ENCODE peak calls at places on chromosomes 4 and X, in eight cellular contexts. H is NB4; W is CD8-positive, alpha-beta T cell; X is AG09309; Y is tibial artery; I is GM12865; G is endodermal cell; J is cardiac muscle cell. F is an unnamed sample.
A peak's percentile ranks its signal among the peaks of the same experiment; 100 is the strongest.

GRCh38 chrX:68697465-68698125 is 50.1 kb downstream of the STARD8 start:
- DNase-seq in G (no peak), I (no peak), X (no peak), H (no peak), W (no peak), J (no peak), Y (no peak), F (no peak)

GRCh38 chr4:13984996-13985780 is 357.7 kb upstream of the BOD1L1 start:
- DNase-seq in Y (no peak), X (peak; percentile 32), I (no peak), H (no peak), W (no peak), J (no peak), G (no peak), F (no peak)

GRCh38 chrX:44570524-44570923 is 27.9 kb upstream of the FUNDC1 start:
- DNase-seq in W (no peak), J (no peak), X (no peak), I (no peak), H (no peak), Y (no peak), G (no peak), F (no peak)

GRCh38 chrX:17634542-17635207 is 102.6 kb upstream of the SCML1 start:
- DNase-seq in Y (no peak), H (no peak), J (no peak), I (no peak), W (no peak), G (no peak), X (no peak), F (no peak)

GRCh38 chr4:16573181-16573580 is 325.3 kb downstream of the LDB2 start:
- DNase-seq in X (no peak), W (no peak), G (no peak), H (no peak), Y (peak; percentile 67), J (no peak), I (no peak), F (no peak)

GRCh38 chrX:25873196-25873595 is 264.9 kb upstream of the MAGEB18 start:
- DNase-seq in I (no peak), X (no peak), W (no peak), J (no peak), H (no peak), Y (no peak), G (no peak), F (no peak)

GRCh38 chrX:20481632-20482031 is 214.9 kb upstream of the RPS6KA3 start:
- DNase-seq in X (no peak), W (no peak), J (no peak), I (no peak), G (no peak), H (no peak), Y (no peak), F (no peak)

GRCh38 chrX:97267376-97267775 is 383.7 kb downstream of the RPA4 start:
- DNase-seq in X (no peak), W (no peak), Y (no peak), I (no peak), J (no peak), G (no peak), H (no peak), F (no peak)

GRCh38 chr4:69775488-69775887 is 15.1 kb upstream of the SULT1B1 start:
- DNase-seq in X (no peak), J (no peak), H (no peak), W (no peak), G (no peak), Y (no peak), I (no peak), F (no peak)

GRCh38 chr4:20305976-20306375 is 54.3 kb downstream of the SLIT2 start:
- DNase-seq in Y (no peak), X (no peak), G (no peak), W (no peak), H (peak; percentile 25), J (peak; percentile 24), I (no peak), F (no peak)

GRCh38 chrX:143306991-143307965 is 210.0 kb downstream of the SPANXN3 start:
- DNase-seq in I (peak; percentile 3), H (no peak), W (no peak), J (no peak), G (no peak), Y (no peak), X (no peak), F (no peak)

GRCh38 chr4:114263233-114263632 is 283.8 kb upstream of the ARSJ start:
- DNase-seq in H (no peak), I (no peak), J (no peak), G (no peak), X (peak; percentile 4), Y (no peak), W (no peak), F (no peak)

GRCh38 chrX:13254076-13254785 is 65.6 kb downstream of the ATXN3L start:
- DNase-seq in I (peak; percentile 80), J (no peak), Y (no peak), H (peak; percentile 88), X (no peak), W (no peak), G (no peak), F (no peak)

GRCh38 chrX:154484255-154485149 is 1.9 kb downstream of the UBL4A start:
- DNase-seq in G (no peak), I (no peak), J (no peak), H (peak; percentile 37), Y (no peak), X (no peak), W (no peak), F (peak; percentile 72)

GRCh38 chrX:21708116-21708515 is 49.8 kb downstream of the SMPX start:
- DNase-seq in W (no peak), H (peak; percentile 4), I (peak; percentile 5), X (no peak), G (no peak), Y (no peak), J (peak; percentile 18), F (no peak)

GRCh38 chrX:97898798-97899197 is 1015.1 kb downstream of the RPA4 start:
- DNase-seq in I (no peak), J (no peak), Y (no peak), W (no peak), H (no peak), X (peak; percentile 18), G (no peak), F (no peak)

GRCh38 chrX:9163153-9163790 is 129.3 kb upstream of the FAM9B start:
- DNase-seq in W (no peak), H (no peak), Y (no peak), J (no peak), X (no peak), I (no peak), G (no peak), F (no peak)

GRCh38 chr4:20194079-20195013 is 57.4 kb upstream of the SLIT2 start:
- DNase-seq in I (no peak), W (no peak), H (peak; percentile 71), J (no peak), Y (no peak), G (no peak), X (peak; percentile 69), F (no peak)

GRCh38 chr4:153341575-153342090 is 2.9 kb upstream of the MND1 start:
- DNase-seq in I (peak; percentile 42), G (no peak), H (peak; percentile 82), X (no peak), Y (no peak), J (no peak), W (no peak), F (no peak)
- TF ChIP-seq CTCF in I (no peak), G (no peak), H (no peak), X (no peak), Y (no peak), J (no peak), W (no peak), F (no peak)

DNA sequence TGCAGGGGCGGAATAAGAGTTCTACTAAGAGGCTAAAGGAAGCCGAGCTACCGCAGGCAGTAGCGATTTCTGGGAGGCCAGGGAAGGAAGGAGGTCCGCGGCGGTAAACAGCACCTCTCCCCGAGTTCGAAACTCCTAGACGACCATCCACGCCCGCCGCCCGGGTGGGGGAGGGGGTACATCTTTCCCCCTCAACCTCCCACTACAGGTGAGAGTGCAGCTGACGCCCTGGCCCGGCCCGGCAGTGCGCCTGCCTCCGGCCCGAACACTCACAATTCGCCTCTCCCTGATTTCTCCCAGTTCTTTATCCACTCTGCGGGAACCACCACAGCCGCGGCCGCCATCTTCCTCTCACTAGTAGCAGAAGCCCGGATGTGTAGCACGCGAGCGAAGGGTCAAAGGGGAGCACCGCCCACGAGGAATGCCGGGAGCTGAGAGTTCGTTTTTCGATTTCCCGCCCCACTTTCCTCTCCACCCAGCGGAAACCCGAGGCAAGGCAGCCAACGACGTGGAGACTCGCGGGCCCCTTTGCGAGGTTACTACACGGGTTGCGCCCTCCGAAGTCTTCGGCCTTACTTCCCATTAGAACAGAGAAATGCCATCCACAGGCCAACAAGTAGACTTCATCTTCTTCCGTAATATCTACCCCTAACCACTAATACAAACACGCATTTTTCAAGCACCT is at the start of gene THOC2:
- DNase-seq in G (peak; percentile 86), W (peak; percentile 51), I (peak; percentile 88), X (no peak), Y (peak; percentile 91), J (peak; percentile 79), H (peak; percentile 93), F (peak; percentile 76)
- TF ChIP-seq CTCF in G (peak; percentile 48), W (no peak), I (peak; percentile 31), X (peak; percentile 42), Y (peak; percentile 48), J (peak; percentile 37), H (no peak), F (peak; percentile 7)

GRCh38 chr4:166195101-166195500 is 322.1 kb downstream of the TLL1 start:
- DNase-seq in Y (no peak), G (no peak), H (no peak), W (no peak), I (no peak), J (no peak), X (no peak), F (no peak)

GRCh38 chr4:166198921-166199320 is 325.9 kb downstream of the TLL1 start:
- DNase-seq in X (no peak), I (no peak), W (no peak), Y (no peak), H (no peak), J (no peak), G (no peak), F (no peak)

GRCh38 chr4:166197166-166197565 is 324.1 kb downstream of the TLL1 start:
- DNase-seq in H (no peak), Y (no peak), X (no peak), G (no peak), W (no peak), I (no peak), J (no peak), F (no peak)

GRCh38 chr4:166198516-166198915 is 325.5 kb downstream of the TLL1 start:
- DNase-seq in Y (no peak), J (no peak), W (no peak), I (no peak), X (no peak), G (peak; percentile 67), H (no peak), F (no peak)

GRCh38 chr4:166198041-166198440 is 325.0 kb downstream of the TLL1 start:
- DNase-seq in Y (no peak), I (no peak), X (no peak), G (peak; percentile 75), W (no peak), H (no peak), J (no peak), F (no peak)
- TF ChIP-seq CTCF in Y (no peak), I (no peak), X (no peak), G (no peak), W (no peak), H (no peak), J (no peak), F (no peak)

DNA sequence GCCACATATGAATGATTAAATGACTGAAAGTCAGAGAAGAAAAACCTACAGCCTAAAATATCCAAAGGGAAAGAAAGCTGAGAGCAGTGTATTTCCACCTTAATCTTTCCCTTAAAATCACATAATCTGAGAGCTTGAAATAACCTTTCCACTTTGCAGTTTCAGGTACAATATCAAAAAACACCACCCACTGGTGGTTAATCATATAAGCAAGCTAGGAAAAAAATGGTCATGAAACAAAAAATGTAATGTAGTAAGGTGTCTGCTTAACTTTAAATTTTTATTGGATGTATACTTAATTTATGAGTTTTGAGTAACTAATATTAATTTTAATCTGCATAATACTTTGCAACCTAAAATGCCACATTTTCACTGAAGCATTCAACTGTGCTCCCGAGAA is 3.2 kb downstream of the PRDM5 start:
- DNase-seq in W (no peak), Y (no peak), X (no peak), G (no peak), I (no peak), J (no peak), H (no peak), F (no peak)
- TF ChIP-seq CTCF in W (peak; percentile 27), Y (no peak), X (no peak), G (peak; percentile 43), I (no peak), J (peak; percentile 15), H (no peak), F (no peak)

F was measured in CD14-positive monocyte.